ENCODE peak calls at places on chromosomes 7 and 10, in four cellular contexts. D, G, A and Y are unnamed samples.

GRCh38 chr10:56547163-56547562 is 186.1 kb upstream of the ZWINT start:
- DNase-seq in G (peak), D (peak), A (no peak), Y (peak)

GRCh38 chr7:148014473-148014872 is 576.1 kb upstream of the C7orf33 start:
- DNase-seq in G (peak), A (no peak), D (peak), Y (no peak)

GRCh38 chr7:116630932-116631449 is 41.0 kb upstream of the MET start:
- DNase-seq in A (no peak), G (peak), D (no peak), Y (peak)

GRCh38 chr10:109974509-109975191 is 33.1 kb upstream of the ADD3 start:
- DNase-seq in A (no peak), G (no peak), D (no peak), Y (no peak)

GRCh38 chr7:82624337-82624736 is 180.8 kb upstream of the CACNA2D1 start:
- DNase-seq in D (no peak), G (peak), A (no peak), Y (no peak)

GRCh38 chr7:87875151-87876039 is 765 bp downstream of the SLC25A40 start:
- DNase-seq in A (no peak), G (no peak), D (peak), Y (no peak)

GRCh38 chr7:112869111-112869774 is 79.0 kb upstream of the TMEM168 start:
- DNase-seq in G (peak), D (no peak), A (no peak), Y (peak)

GRCh38 chr10:52451817-52452216 is 137.7 kb downstream of the DKK1 start:
- DNase-seq in G (no peak), D (no peak), A (no peak), Y (no peak)

GRCh38 chr10:27100800-27101347 is 580 bp upstream of the ANKRD26 start:
- DNase-seq in D (no peak), A (no peak), G (no peak), Y (no peak)

GRCh38 chr10:90745565-90745964 is 112.3 kb downstream of the HTR7 start:
- DNase-seq in A (no peak), D (no peak), G (no peak), Y (no peak)

GRCh38 chr10:112435013-112435619 is 11.6 kb downstream of the ZDHHC6 start:
- DNase-seq in A (no peak), G (peak), D (no peak), Y (no peak)

GRCh38 chr7:24722386-24723177 is 34.7 kb downstream of the GSDME start:
- DNase-seq in D (no peak), A (no peak), G (peak), Y (no peak)